ENCODE peak calls at places on chromosomes 13 and 19, in nine cellular contexts. One of them, this sample, is unnamed.

GRCh38 chr13:40146586-40147240 is 491.3 kb downstream of the COG6 start:
- DNase-seq in dorsolateral prefrontal cortex: no peak
- DNase-seq in cardiac fibroblast: no peak
- DNase-seq in heart right ventricle: no peak
- DNase-seq in fibroblast of the aortic adventitia: no peak
- DNase-seq in ovary: no peak
- DNase-seq in AG04450: no peak
- DNase-seq in brain microvascular endothelial cell: no peak
- DNase-seq in RWPE2: no peak
- DNase-seq in this sample: no peak

GRCh38 chr13:51549593-51549992 is 34.7 kb upstream of the WDFY2 start:
- DNase-seq in heart right ventricle: no peak
- DNase-seq in brain microvascular endothelial cell: no peak
- DNase-seq in AG04450: no peak
- DNase-seq in fibroblast of the aortic adventitia: no peak
- DNase-seq in dorsolateral prefrontal cortex: no peak
- DNase-seq in ovary: no peak
- DNase-seq in cardiac fibroblast: no peak
- DNase-seq in RWPE2: no peak
- DNase-seq in this sample: no peak

GRCh38 chr19:17648786-17649185 is 39.4 kb downstream of the UNC13A start:
- DNase-seq in AG04450: no peak
- DNase-seq in RWPE2: no peak
- DNase-seq in dorsolateral prefrontal cortex: no peak
- DNase-seq in heart right ventricle: no peak
- DNase-seq in ovary: no peak
- DNase-seq in cardiac fibroblast: no peak
- DNase-seq in fibroblast of the aortic adventitia: no peak
- DNase-seq in brain microvascular endothelial cell: no peak
- DNase-seq in this sample: no peak

GRCh38 chr13:98480915-98481510 is 95.9 kb downstream of the STK24 start:
- DNase-seq in AG04450: no peak
- DNase-seq in cardiac fibroblast: peak
- DNase-seq in fibroblast of the aortic adventitia: no peak
- DNase-seq in brain microvascular endothelial cell: peak
- DNase-seq in ovary: peak
- DNase-seq in RWPE2: no peak
- DNase-seq in dorsolateral prefrontal cortex: no peak
- DNase-seq in heart right ventricle: no peak
- DNase-seq in this sample: no peak

GRCh38 chr13:33633701-33634525 is 184.0 kb upstream of the RFC3 start:
- DNase-seq in dorsolateral prefrontal cortex: peak
- DNase-seq in AG04450: no peak
- DNase-seq in brain microvascular endothelial cell: peak
- DNase-seq in fibroblast of the aortic adventitia: peak
- DNase-seq in RWPE2: no peak
- DNase-seq in ovary: no peak
- DNase-seq in heart right ventricle: no peak
- DNase-seq in cardiac fibroblast: peak
- DNase-seq in this sample: no peak

GRCh38 chr19:28823338-28823961 is 389.5 kb downstream of the UQCRFS1 start:
- DNase-seq in cardiac fibroblast: no peak
- DNase-seq in AG04450: no peak
- DNase-seq in ovary: no peak
- DNase-seq in RWPE2: no peak
- DNase-seq in dorsolateral prefrontal cortex: no peak
- DNase-seq in fibroblast of the aortic adventitia: no peak
- DNase-seq in brain microvascular endothelial cell: no peak
- DNase-seq in heart right ventricle: no peak
- DNase-seq in this sample: no peak

GRCh38 chr13:40640845-40641458 is 25.5 kb downstream of the FOXO1 start:
- DNase-seq in dorsolateral prefrontal cortex: no peak
- DNase-seq in fibroblast of the aortic adventitia: no peak
- DNase-seq in heart right ventricle: no peak
- DNase-seq in ovary: no peak
- DNase-seq in cardiac fibroblast: no peak
- DNase-seq in AG04450: no peak
- DNase-seq in RWPE2: no peak
- DNase-seq in brain microvascular endothelial cell: no peak
- DNase-seq in this sample: no peak

GRCh38 chr13:103625194-103625593 is 559.0 kb upstream of the SLC10A2 start:
- DNase-seq in dorsolateral prefrontal cortex: no peak
- DNase-seq in RWPE2: no peak
- DNase-seq in heart right ventricle: no peak
- DNase-seq in AG04450: no peak
- DNase-seq in fibroblast of the aortic adventitia: no peak
- DNase-seq in cardiac fibroblast: no peak
- DNase-seq in brain microvascular endothelial cell: no peak
- DNase-seq in ovary: no peak
- DNase-seq in this sample: no peak

GRCh38 chr19:18340237-18340989 is at the start of gene PGPEP1:
- DNase-seq in brain microvascular endothelial cell: no peak
- DNase-seq in dorsolateral prefrontal cortex: peak
- DNase-seq in ovary: peak
- DNase-seq in fibroblast of the aortic adventitia: peak
- DNase-seq in cardiac fibroblast: peak
- DNase-seq in heart right ventricle: peak
- DNase-seq in AG04450: no peak
- DNase-seq in RWPE2: no peak
- DNase-seq in this sample: no peak

GRCh38 chr19:56155124-56155687 is 14.1 kb downstream of the ZNF444 start:
- DNase-seq in AG04450: no peak
- DNase-seq in brain microvascular endothelial cell: no peak
- DNase-seq in ovary: no peak
- DNase-seq in heart right ventricle: peak
- DNase-seq in RWPE2: no peak
- DNase-seq in cardiac fibroblast: no peak
- DNase-seq in dorsolateral prefrontal cortex: no peak
- DNase-seq in fibroblast of the aortic adventitia: no peak
- DNase-seq in this sample: no peak

GRCh38 chr19:39412100-39412866 is at the start of gene PLEKHG2:
- DNase-seq in heart right ventricle: peak
- DNase-seq in ovary: peak
- DNase-seq in RWPE2: peak
- DNase-seq in dorsolateral prefrontal cortex: peak
- DNase-seq in AG04450: peak
- DNase-seq in brain microvascular endothelial cell: peak
- DNase-seq in fibroblast of the aortic adventitia: peak
- DNase-seq in cardiac fibroblast: peak
- DNase-seq in this sample: peak
- TF ChIP-seq CTCF in heart right ventricle: peak
- TF ChIP-seq CTCF in ovary: peak
- TF ChIP-seq CTCF in RWPE2: peak
- TF ChIP-seq CTCF in dorsolateral prefrontal cortex: peak
- TF ChIP-seq CTCF in AG04450: peak
- TF ChIP-seq CTCF in brain microvascular endothelial cell: peak
- TF ChIP-seq CTCF in fibroblast of the aortic adventitia: peak
- TF ChIP-seq CTCF in cardiac fibroblast: peak
- TF ChIP-seq CTCF in this sample: peak

GRCh38 chr13:53513199-53513598 is 484.6 kb downstream of the OLFM4 start:
- DNase-seq in fibroblast of the aortic adventitia: no peak
- DNase-seq in brain microvascular endothelial cell: no peak
- DNase-seq in ovary: no peak
- DNase-seq in dorsolateral prefrontal cortex: no peak
- DNase-seq in heart right ventricle: no peak
- DNase-seq in RWPE2: no peak
- DNase-seq in AG04450: no peak
- DNase-seq in cardiac fibroblast: no peak
- DNase-seq in this sample: no peak
- H3K4me3 ChIP-seq in fibroblast of the aortic adventitia: no peak
- H3K4me3 ChIP-seq in brain microvascular endothelial cell: no peak
- H3K4me3 ChIP-seq in ovary: no peak
- H3K4me3 ChIP-seq in dorsolateral prefrontal cortex: no peak
- H3K4me3 ChIP-seq in heart right ventricle: no peak
- H3K4me3 ChIP-seq in RWPE2: no peak
- H3K4me3 ChIP-seq in AG04450: no peak
- H3K4me3 ChIP-seq in cardiac fibroblast: no peak
- H3K4me3 ChIP-seq in this sample: no peak

DNA sequence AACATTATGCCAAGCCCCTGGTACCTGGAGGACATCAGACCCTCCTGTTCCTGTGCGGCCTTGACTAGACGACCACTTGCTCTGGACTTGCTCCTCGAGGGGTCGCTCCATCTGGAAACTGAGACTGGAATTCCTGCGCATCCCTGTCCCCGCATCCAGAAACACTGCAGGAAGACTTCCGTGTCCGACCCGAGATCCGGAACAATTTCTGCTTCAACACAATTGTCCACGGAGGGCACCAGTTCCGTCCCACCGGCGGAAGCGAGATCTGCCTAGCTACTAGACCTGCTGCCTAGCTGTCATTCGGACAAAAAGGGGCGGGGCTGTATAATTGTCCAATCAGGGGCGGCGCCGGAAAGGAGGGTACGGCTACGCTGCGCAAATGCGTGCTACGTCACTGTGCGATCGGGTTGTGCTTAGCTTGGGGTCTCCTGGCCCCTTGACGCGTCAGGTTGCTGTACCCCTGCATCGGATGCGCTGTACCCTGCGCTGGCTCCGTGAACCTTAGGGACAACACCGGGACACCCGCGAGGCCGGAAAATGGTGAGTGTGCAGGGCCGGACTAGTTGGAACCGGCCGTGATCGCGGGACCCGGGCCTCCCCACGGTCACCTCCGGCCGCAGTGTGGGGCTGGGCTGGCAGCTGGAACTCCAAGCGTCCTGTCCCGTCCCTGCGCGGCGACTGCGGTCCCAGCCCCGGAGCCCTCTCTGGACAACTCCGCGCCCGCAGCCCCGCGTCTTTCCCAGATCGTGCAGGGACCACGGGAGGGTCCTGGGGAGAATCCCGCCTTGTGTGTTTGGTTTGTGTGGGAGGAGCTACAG is at the start of the genes ZNF490 and ZNF791:
- DNase-seq in cardiac fibroblast: peak
- DNase-seq in AG04450: peak
- DNase-seq in ovary: peak
- DNase-seq in brain microvascular endothelial cell: peak
- DNase-seq in heart right ventricle: peak
- DNase-seq in RWPE2: peak
- DNase-seq in fibroblast of the aortic adventitia: peak
- DNase-seq in dorsolateral prefrontal cortex: peak
- DNase-seq in this sample: peak
- TF ChIP-seq CTCF in cardiac fibroblast: no peak
- TF ChIP-seq CTCF in AG04450: peak
- TF ChIP-seq CTCF in ovary: no peak
- TF ChIP-seq CTCF in brain microvascular endothelial cell: peak
- TF ChIP-seq CTCF in heart right ventricle: no peak
- TF ChIP-seq CTCF in RWPE2: no peak
- TF ChIP-seq CTCF in fibroblast of the aortic adventitia: peak
- TF ChIP-seq CTCF in dorsolateral prefrontal cortex: peak
- TF ChIP-seq CTCF in this sample: peak

GRCh38 chr13:36820222-36820621 is 1.2 kb downstream of the RFXAP start:
- DNase-seq in fibroblast of the aortic adventitia: peak
- DNase-seq in RWPE2: no peak
- DNase-seq in heart right ventricle: no peak
- DNase-seq in dorsolateral prefrontal cortex: no peak
- DNase-seq in ovary: no peak
- DNase-seq in cardiac fibroblast: no peak
- DNase-seq in AG04450: no peak
- DNase-seq in brain microvascular endothelial cell: no peak
- DNase-seq in this sample: no peak
- H3K4me3 ChIP-seq in fibroblast of the aortic adventitia: peak
- H3K4me3 ChIP-seq in RWPE2: peak
- H3K4me3 ChIP-seq in heart right ventricle: peak
- H3K4me3 ChIP-seq in dorsolateral prefrontal cortex: peak
- H3K4me3 ChIP-seq in ovary: peak
- H3K4me3 ChIP-seq in cardiac fibroblast: peak
- H3K4me3 ChIP-seq in AG04450: peak
- H3K4me3 ChIP-seq in brain microvascular endothelial cell: peak
- H3K4me3 ChIP-seq in this sample: peak

This sample was measured in epithelial cell of proximal tubule.